ENCODE peak calls at places on chromosomes 5 and 9, in six cellular contexts. U, J, T, Q, P and S are unnamed samples.

GRCh38 chr5:96079962-96080361 is 118.3 kb upstream of the ELL2 start:
- DNase-seq in U (no peak), J (no peak), T (no peak), Q (no peak), P (no peak), S (no peak)

GRCh38 chr5:174093132-174093531 is 47.6 kb downstream of the NSG2 start:
- DNase-seq in U (no peak), J (no peak), T (no peak), Q (no peak), P (no peak), S (no peak)

GRCh38 chr9:15936316-15936869 is 383.6 kb downstream of the CCDC171 start:
- DNase-seq in U (peak; percentile 61), J (no peak), T (no peak), Q (no peak), P (no peak), S (no peak)

GRCh38 chr5:111453290-111453689 is 59.0 kb downstream of the STARD4 start:
- DNase-seq in U (peak; percentile 60), J (no peak), T (no peak), Q (no peak), P (no peak), S (no peak)

GRCh38 chr5:97181856-97182545 is 1.0 kb downstream of the RIOK2 start:
- DNase-seq in U (no peak), J (no peak), T (no peak), Q (no peak), P (no peak), S (no peak)

GRCh38 chr9:4680750-4681149 is 1.4 kb downstream of the CDC37L1 start:
- DNase-seq in U (peak; percentile 43), J (no peak), T (no peak), Q (no peak), P (no peak), S (no peak)

GRCh38 chr9:26800322-26800721 is 92.3 kb downstream of the CAAP1 start:
- DNase-seq in U (no peak), J (no peak), T (no peak), Q (no peak), P (no peak), S (no peak)

GRCh38 chr9:20403346-20403745 is 219.0 kb downstream of the MLLT3 start:
- DNase-seq in U (no peak), J (no peak), T (no peak), Q (no peak), P (no peak), S (no peak)

GRCh38 chr9:37908283-37908682 is 4.4 kb upstream of the SLC25A51 start:
- DNase-seq in U (no peak), J (no peak), T (no peak), Q (no peak), P (no peak), S (no peak)

GRCh38 chr9:35972093-35972492 is 14.1 kb upstream of the OR2S2 start:
- DNase-seq in U (no peak), J (no peak), T (peak; percentile 48), Q (no peak), P (no peak), S (no peak)

GRCh38 chr9:93048706-93049448 is 9.6 kb upstream of the SUSD3 start:
- DNase-seq in U (no peak), J (no peak), T (no peak), Q (no peak), P (no peak), S (no peak)

GRCh38 chr5:53877243-53877642 is 316.8 kb downstream of the NDUFS4 start:
- DNase-seq in U (peak; percentile 82), J (peak; percentile 6), T (no peak), Q (no peak), P (no peak), S (no peak)